ENCODE peak calls at places on chromosomes 11 and 22, in ten cellular contexts. Z, E, T, N, G, O, J, M, W and B are unnamed samples.
A peak's percentile ranks its signal among the peaks of the same experiment; 100 is the strongest.

GRCh38 chr11:19349340-19350025 is 108.7 kb upstream of the E2F8 start:
- DNase-seq in Z (no peak), E (peak; percentile 46), T (no peak), N (no peak), G (no peak), O (no peak), J (no peak), M (no peak), W (no peak), B (no peak)

GRCh38 chr22:17217179-17217578 is 2.1 kb downstream of the ADA2 start:
- DNase-seq in Z (peak; percentile 47), E (no peak), T (no peak), N (no peak), G (no peak), O (no peak), J (no peak), M (no peak), W (no peak), B (no peak)

GRCh38 chr11:72584933-72585597 is 89.2 kb downstream of the PDE2A start:
- DNase-seq in Z (no peak), E (no peak), T (no peak), N (no peak), G (no peak), O (no peak), J (no peak), M (no peak), W (no peak), B (peak; percentile 67)

GRCh38 chr22:22022255-22022840 is 39.8 kb upstream of the TOP3B start:
- DNase-seq in Z (no peak), E (no peak), T (no peak), N (no peak), G (no peak), O (no peak), J (no peak), M (no peak), W (no peak), B (no peak)

GRCh38 chr11:77473001-77473800 is 693 bp downstream of the PAK1 start:
- DNase-seq in Z (peak; percentile 51), E (no peak), T (peak; percentile 62), N (peak; percentile 45), G (no peak), O (peak; percentile 34), J (no peak), M (peak; percentile 47), W (no peak), B (peak; percentile 51)

GRCh38 chr11:26626346-26626745 is 54.3 kb upstream of the MUC15 start:
- DNase-seq in Z (no peak), E (peak; percentile 17), T (no peak), N (no peak), G (no peak), O (no peak), J (peak; percentile 2), M (no peak), W (no peak), B (no peak)

GRCh38 chr11:67583319-67584204 is at the start of gene GSTP1:
- DNase-seq in Z (peak; percentile 89), E (peak; percentile 93), T (peak; percentile 87), N (peak; percentile 95), G (peak; percentile 94), O (peak; percentile 93), J (peak; percentile 75), M (peak; percentile 91), W (peak; percentile 96), B (peak; percentile 74)

GRCh38 chr11:64055077-64055476 is 19.3 kb downstream of the FLRT1 start:
- DNase-seq in Z (no peak), E (no peak), T (no peak), N (peak; percentile 70), G (no peak), O (no peak), J (no peak), M (no peak), W (no peak), B (no peak)

GRCh38 chr22:49999901-50000586 is 12.5 kb downstream of the IL17REL start:
- DNase-seq in Z (no peak), E (no peak), T (peak; percentile 10), N (no peak), G (no peak), O (no peak), J (no peak), M (no peak), W (no peak), B (no peak)

GRCh38 chr22:30196141-30196866 is 50.3 kb downstream of the LIF start:
- DNase-seq in Z (peak; percentile 82), E (peak; percentile 99), T (peak; percentile 25), N (peak; percentile 74), G (peak; percentile 92), O (peak; percentile 81), J (peak; percentile 100), M (peak; percentile 85), W (peak; percentile 96), B (peak; percentile 98)

GRCh38 chr22:29201722-29202230 is 3.9 kb upstream of the EMID1 start:
- DNase-seq in Z (no peak), E (no peak), T (no peak), N (no peak), G (no peak), O (no peak), J (no peak), M (no peak), W (no peak), B (no peak)

GRCh38 chr11:29119691-29120328 is 897.0 kb downstream of the KCNA4 start:
- DNase-seq in Z (no peak), E (peak; percentile 73), T (no peak), N (no peak), G (no peak), O (no peak), J (peak; percentile 92), M (no peak), W (no peak), B (no peak)

GRCh38 chr11:11119917-11120316 is 233.1 kb downstream of the CSNK2A3 start:
- DNase-seq in Z (no peak), E (no peak), T (no peak), N (no peak), G (no peak), O (no peak), J (no peak), M (no peak), W (no peak), B (no peak)

GRCh38 chr11:43542734-43543133 is 137.8 kb upstream of the HSD17B12 start:
- DNase-seq in Z (no peak), E (no peak), T (no peak), N (no peak), G (no peak), O (no peak), J (no peak), M (no peak), W (no peak), B (no peak)

GRCh38 chr11:118171274-118172062 is 5.0 kb downstream of the SCN2B start:
- DNase-seq in Z (peak; percentile 84), E (peak; percentile 60), T (peak; percentile 60), N (peak; percentile 72), G (no peak), O (peak; percentile 65), J (peak; percentile 30), M (peak; percentile 62), W (no peak), B (peak; percentile 59)

GRCh38 chr11:109508185-109508584 is 86.2 kb downstream of the C11orf87 start:
- DNase-seq in Z (no peak), E (no peak), T (no peak), N (no peak), G (no peak), O (no peak), J (no peak), M (no peak), W (no peak), B (no peak)

GRCh38 chr11:117518455-117518854 is 190.8 kb downstream of the CEP164 start:
- DNase-seq in Z (no peak), E (no peak), T (no peak), N (no peak), G (no peak), O (no peak), J (no peak), M (no peak), W (no peak), B (no peak)

GRCh38 chr11:68882391-68882790 is 21.2 kb downstream of the MRPL21 start:
- DNase-seq in Z (no peak), E (no peak), T (no peak), N (no peak), G (no peak), O (no peak), J (no peak), M (no peak), W (no peak), B (no peak)

GRCh38 chr11:122733301-122733686 is 77.8 kb downstream of the UBASH3B start:
- DNase-seq in Z (no peak), E (peak; percentile 89), T (no peak), N (no peak), G (no peak), O (peak; percentile 22), J (peak; percentile 98), M (no peak), W (no peak), B (peak; percentile 74)

GRCh38 chr11:13486926-13487660 is 8.7 kb downstream of the PTH start:
- DNase-seq in Z (peak; percentile 73), E (peak; percentile 29), T (peak; percentile 31), N (peak; percentile 72), G (no peak), O (peak; percentile 27), J (peak; percentile 13), M (peak; percentile 69), W (no peak), B (peak; percentile 57)
- TF ChIP-seq CTCF in Z (peak; percentile 38), E (peak; percentile 42), T (peak; percentile 50), N (peak; percentile 59), G (no peak), O (peak; percentile 20), J (peak; percentile 52), M (peak; percentile 5), W (no peak), B (peak; percentile 50)

GRCh38 chr11:73729594-73730206 is 31.2 kb downstream of the RAB6A start:
- DNase-seq in Z (peak; percentile 38), E (no peak), T (peak; percentile 11), N (no peak), G (no peak), O (no peak), J (no peak), M (peak; percentile 20), W (no peak), B (no peak)
- TF ChIP-seq CTCF in Z (peak; percentile 59), E (peak; percentile 55), T (peak; percentile 61), N (peak; percentile 28), G (no peak), O (peak; percentile 28), J (peak; percentile 69), M (peak; percentile 12), W (no peak), B (peak; percentile 62)

GRCh38 chr11:71372693-71373657 is 75.2 kb downstream of the DHCR7 start:
- DNase-seq in Z (no peak), E (peak; percentile 43), T (no peak), N (no peak), G (no peak), O (no peak), J (peak; percentile 11), M (no peak), W (no peak), B (no peak)
- TF ChIP-seq CTCF in Z (no peak), E (peak; percentile 35), T (peak; percentile 61), N (peak; percentile 35), G (no peak), O (peak; percentile 14), J (peak; percentile 64), M (no peak), W (no peak), B (no peak)

DNA sequence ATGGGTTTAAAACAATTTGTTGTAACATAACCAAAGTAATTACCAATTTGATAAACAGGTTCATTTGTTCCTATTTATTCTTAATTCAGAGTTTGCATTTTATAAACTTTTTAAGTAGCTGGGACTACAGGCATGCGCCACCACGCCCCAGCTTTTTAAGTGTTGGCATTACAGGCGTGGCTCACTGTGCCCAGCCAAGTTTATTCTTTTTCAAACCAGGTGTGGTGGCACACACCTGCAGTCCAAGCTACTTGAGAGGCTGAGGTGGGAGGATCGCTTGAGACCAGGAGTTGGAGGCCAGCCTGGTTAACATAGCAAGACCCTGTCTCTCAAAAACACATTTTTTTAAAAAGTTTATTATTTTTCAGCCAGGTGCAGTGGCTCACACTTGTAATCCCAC is 19.1 kb downstream of the PPFIA1 start:
- DNase-seq in Z (no peak), E (no peak), T (no peak), N (no peak), G (no peak), O (no peak), J (no peak), M (no peak), W (no peak), B (no peak)
- TF ChIP-seq CTCF in Z (no peak), E (no peak), T (no peak), N (no peak), G (no peak), O (no peak), J (no peak), M (no peak), W (no peak), B (no peak)